ENCODE peak calls at places on chromosome 18, in six cellular contexts. O is stomach, K is transverse colon, I is H54, N is NB4, H is thyroid gland. F is an unnamed sample.

GRCh38 chr18:26621161-26622026 is 73.0 kb upstream of the KCTD1 start:
- DNase-seq in K (peak), H (peak), O (peak), N (peak), I (peak), F (no peak)

GRCh38 chr18:42028232-42028832 is 73.3 kb downstream of the PIK3C3 start:
- DNase-seq in H (peak), I (no peak), O (no peak), K (no peak), N (peak), F (no peak)

GRCh38 chr18:41504316-41504715 is 450.7 kb upstream of the PIK3C3 start:
- DNase-seq in K (no peak), N (no peak), O (no peak), I (no peak), H (no peak), F (no peak)

GRCh38 chr18:56221195-56222065 is 417.0 kb downstream of the TXNL1 start:
- DNase-seq in I (no peak), K (no peak), H (no peak), O (no peak), N (no peak), F (no peak)

GRCh38 chr18:36333418-36333817 is 35.9 kb downstream of the FHOD3 start:
- DNase-seq in N (no peak), K (no peak), I (no peak), H (no peak), O (no peak), F (no peak)

GRCh38 chr18:36376361-36376760 is 78.8 kb downstream of the FHOD3 start:
- DNase-seq in O (no peak), N (no peak), I (no peak), K (no peak), H (no peak), F (no peak)

GRCh38 chr18:44997139-44997538 is 316.5 kb downstream of the SETBP1 start:
- DNase-seq in K (no peak), N (no peak), H (no peak), I (no peak), O (no peak), F (no peak)

GRCh38 chr18:2976733-2977132 is 36.2 kb downstream of the LPIN2 start:
- DNase-seq in N (no peak), O (no peak), H (no peak), K (no peak), I (no peak), F (no peak)

GRCh38 chr18:31508781-31509180 is 10.8 kb downstream of the DSG2 start:
- DNase-seq in O (no peak), I (no peak), N (no peak), K (no peak), H (no peak), F (no peak)

GRCh38 chr18:36189486-36189885 is 2.2 kb downstream of the MOCOS start:
- DNase-seq in H (no peak), K (no peak), I (no peak), N (no peak), O (no peak), F (no peak)

GRCh38 chr18:51051105-51051712 is 21.2 kb downstream of the SMAD4 start:
- DNase-seq in I (no peak), N (peak), O (no peak), H (no peak), K (no peak), F (no peak)

GRCh38 chr18:24268784-24269550 is 128.7 kb downstream of the OSBPL1A start:
- DNase-seq in I (no peak), K (peak), N (no peak), H (no peak), O (no peak), F (no peak)

GRCh38 chr18:49491857-49492693 is 5.0 kb upstream of the C18orf32 start:
- DNase-seq in H (peak), O (peak), K (peak), I (peak), N (peak), F (peak)

GRCh38 chr18:64589000-64589399 is 440.1 kb upstream of the LINC00305 start:
- DNase-seq in K (no peak), N (no peak), I (no peak), H (no peak), O (no peak), F (no peak)

GRCh38 chr18:77164026-77164425 is 31.4 kb upstream of the MBP start:
- DNase-seq in K (no peak), N (no peak), O (no peak), H (peak), I (no peak), F (no peak)

GRCh38 chr18:49608366-49608747 is 46.5 kb downstream of the LIPG start:
- DNase-seq in I (no peak), O (no peak), N (no peak), K (no peak), H (no peak), F (no peak)

GRCh38 chr18:3898866-3899613 is 449.1 kb downstream of the TGIF1 start:
- DNase-seq in N (no peak), H (no peak), I (no peak), O (no peak), K (no peak), F (no peak)

GRCh38 chr18:45688834-45689233 is 35.1 kb upstream of the SLC14A1 start:
- DNase-seq in I (no peak), N (peak), K (peak), H (no peak), O (no peak), F (no peak)

GRCh38 chr18:58221060-58221725 is 177.2 kb downstream of the NEDD4L start:
- DNase-seq in I (no peak), K (peak), N (no peak), O (peak), H (no peak), F (no peak)
- TF ChIP-seq POLR2A in I (no peak), K (peak), N (no peak), O (no peak), H (no peak), F (no peak)

GRCh38 chr18:54269924-54270844 is 867 bp downstream of the POLI start:
- DNase-seq in I (peak), N (no peak), O (peak), K (peak), H (peak), F (no peak)
- TF ChIP-seq POLR2A in I (no peak), N (no peak), O (no peak), K (no peak), H (no peak), F (no peak)

GRCh38 chr18:79624356-79624961 is 55.1 kb upstream of the CTDP1 start:
- DNase-seq in O (no peak), I (no peak), K (peak), H (no peak), N (peak), F (no peak)

GRCh38 chr18:79625195-79625923 is 54.2 kb upstream of the CTDP1 start:
- DNase-seq in H (peak), K (peak), I (no peak), N (peak), O (no peak), F (no peak)

GRCh38 chr18:79626905-79627749 is 52.5 kb upstream of the CTDP1 start:
- DNase-seq in K (no peak), O (no peak), I (no peak), H (no peak), N (no peak), F (peak)

GRCh38 chr18:79627750-79628294 is 51.8 kb upstream of the CTDP1 start:
- DNase-seq in K (no peak), O (no peak), I (no peak), N (no peak), H (no peak), F (no peak)

GRCh38 chr18:79625924-79626561 is 53.6 kb upstream of the CTDP1 start:
- DNase-seq in I (no peak), O (no peak), K (no peak), H (no peak), N (no peak), F (no peak)
- TF ChIP-seq POLR2A in I (no peak), O (no peak), K (no peak), H (no peak), N (no peak), F (no peak)

GRCh38 chr18:7626922-7627440 is 59.9 kb downstream of the PTPRM start:
- DNase-seq in K (no peak), I (peak), N (no peak), O (no peak), H (peak), F (no peak)
- TF ChIP-seq POLR2A in K (no peak), I (no peak), N (no peak), O (no peak), H (no peak), F (no peak)

GRCh38 chr18:12306752-12307151 is 1.3 kb upstream of the TUBB6 start:
- DNase-seq in N (no peak), K (no peak), I (no peak), H (no peak), O (no peak), F (peak)

GRCh38 chr18:12309683-12310198 is 1.7 kb downstream of the TUBB6 start:
- DNase-seq in I (no peak), H (no peak), N (no peak), K (no peak), O (no peak), F (peak)

GRCh38 chr18:12307871-12308385 is at the start of gene TUBB6:
- DNase-seq in N (peak), H (peak), K (peak), I (peak), O (peak), F (peak)

GRCh38 chr18:12307251-12307736 is 747 bp upstream of the TUBB6 start:
- DNase-seq in N (peak), H (peak), I (no peak), K (peak), O (no peak), F (peak)

GRCh38 chr18:12308386-12309100 is 502 bp downstream of the TUBB6 start:
- DNase-seq in K (peak), N (peak), I (peak), O (peak), H (peak), F (peak)
- TF ChIP-seq POLR2A in K (peak), N (no peak), I (peak), O (no peak), H (no peak), F (peak)